ENCODE peak calls at places on chromosome 7, in ten cellular contexts. F is kidney epithelial cell; O is GM06990; X is BE2C; H is fibroblast of pulmonary artery; S is dorsolateral prefrontal cortex; U is HFF-Myc; L is left lung; Y is CD8-positive, alpha-beta T cell; W is astrocyte. C is an unnamed sample.

GRCh38 chr7:19128856-19129255 is 11.4 kb upstream of the TWIST1 start:
- DNase-seq in F (no peak), O (no peak), X (no peak), H (no peak), S (no peak), U (no peak), L (no peak), Y (no peak), W (no peak), C (no peak)

GRCh38 chr7:56046728-56047445 is 4.4 kb downstream of the PSPH start:
- DNase-seq in F (peak; percentile 75), O (no peak), X (no peak), H (peak; percentile 95), S (no peak), U (peak; percentile 74), L (no peak), Y (no peak), W (peak; percentile 95), C (no peak)

GRCh38 chr7:133197972-133198544 is 54.8 kb upstream of the EXOC4 start:
- DNase-seq in F (no peak), O (no peak), X (no peak), H (no peak), S (no peak), U (no peak), L (no peak), Y (no peak), W (no peak), C (no peak)

GRCh38 chr7:28840515-28841125 is 117.5 kb downstream of the TRIL start:
- DNase-seq in F (no peak), O (no peak), X (no peak), H (peak; percentile 20), S (no peak), U (no peak), L (no peak), Y (no peak), W (no peak), C (peak; percentile 3)

GRCh38 chr7:148110097-148110868 is 480.3 kb upstream of the C7orf33 start:
- DNase-seq in F (peak; percentile 14), O (no peak), X (no peak), H (no peak), S (no peak), U (no peak), L (no peak), Y (no peak), W (no peak), C (peak; percentile 37)

GRCh38 chr7:134375206-134375605 is 58.5 kb upstream of the SLC35B4 start:
- DNase-seq in F (no peak), O (no peak), X (no peak), H (no peak), S (no peak), U (no peak), L (no peak), Y (no peak), W (no peak), C (no peak)

GRCh38 chr7:148661471-148661870 is 37.2 kb upstream of the CUL1 start:
- DNase-seq in F (no peak), O (no peak), X (no peak), H (no peak), S (no peak), U (no peak), L (no peak), Y (no peak), W (no peak), C (no peak)

GRCh38 chr7:102469972-102470825 is 5.4 kb downstream of the LRWD1 start:
- DNase-seq in F (no peak), O (peak; percentile 13), X (peak; percentile 13), H (no peak), S (no peak), U (no peak), L (peak; percentile 60), Y (no peak), W (no peak), C (no peak)

GRCh38 chr7:110595694-110596093 is 495.2 kb upstream of the LRRN3 start:
- DNase-seq in F (no peak), O (no peak), X (no peak), H (no peak), S (no peak), U (no peak), L (no peak), Y (no peak), W (no peak), C (no peak)

GRCh38 chr7:17495655-17496396 is 197.4 kb downstream of the AHR start:
- DNase-seq in F (no peak), O (no peak), X (no peak), H (no peak), S (no peak), U (no peak), L (no peak), Y (no peak), W (no peak), C (no peak)

GRCh38 chr7:6157685-6158423 is 114.6 kb downstream of the CYTH3 start:
- DNase-seq in F (no peak), O (no peak), X (no peak), H (no peak), S (no peak), U (no peak), L (no peak), Y (no peak), W (no peak), C (no peak)

GRCh38 chr7:130463553-130464434 is 23.0 kb upstream of the CEP41 start:
- DNase-seq in F (no peak), O (no peak), X (no peak), H (no peak), S (no peak), U (no peak), L (no peak), Y (no peak), W (no peak), C (no peak)

GRCh38 chr7:16644624-16644986 is 949 bp downstream of the ANKMY2 start:
- DNase-seq in F (no peak), O (peak; percentile 13), X (peak; percentile 26), H (peak; percentile 33), S (peak; percentile 52), U (no peak), L (peak; percentile 86), Y (peak; percentile 46), W (peak; percentile 36), C (no peak)

GRCh38 chr7:106282374-106282773 is 2.4 kb downstream of the NAMPT start:
- DNase-seq in F (no peak), O (no peak), X (no peak), H (peak; percentile 66), S (no peak), U (no peak), L (no peak), Y (no peak), W (no peak), C (no peak)

GRCh38 chr7:106282852-106283251 is 1.9 kb downstream of the NAMPT start:
- DNase-seq in F (no peak), O (no peak), X (no peak), H (peak; percentile 45), S (no peak), U (no peak), L (no peak), Y (no peak), W (no peak), C (no peak)

GRCh38 chr7:106281919-106282318 is 2.9 kb downstream of the NAMPT start:
- DNase-seq in F (no peak), O (no peak), X (no peak), H (peak; percentile 47), S (no peak), U (no peak), L (no peak), Y (no peak), W (no peak), C (no peak)

GRCh38 chr7:106279425-106280182 is 5.2 kb downstream of the NAMPT start:
- DNase-seq in F (no peak), O (no peak), X (no peak), H (peak; percentile 63), S (no peak), U (no peak), L (no peak), Y (no peak), W (no peak), C (no peak)

DNA sequence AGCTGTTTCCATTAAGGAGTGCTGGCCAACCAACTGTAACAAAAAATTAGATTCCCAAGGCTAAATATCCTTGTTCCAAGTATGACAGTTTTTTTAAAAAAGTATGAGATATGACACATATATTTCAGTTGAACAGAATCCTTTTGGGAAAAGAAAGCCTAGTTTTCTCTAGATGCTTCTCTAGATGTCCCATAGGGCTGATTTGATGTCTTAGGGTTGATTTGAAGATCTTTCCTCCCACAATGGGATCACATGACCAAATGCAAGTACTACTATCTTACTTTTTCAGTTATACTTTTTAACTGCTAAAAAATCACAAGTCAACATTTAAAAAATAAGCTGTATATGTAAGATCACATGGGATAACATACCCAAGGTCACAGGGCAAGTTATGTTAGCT is 3.7 kb downstream of the NAMPT start:
- DNase-seq in F (no peak), O (no peak), X (no peak), H (no peak), S (no peak), U (no peak), L (no peak), Y (no peak), W (no peak), C (no peak)
- H3K4me3 ChIP-seq in F (no peak overlapping the region), O (no peak overlapping the region), X (no peak overlapping the region), H (peak overlapping the region; percentile 72), S (no peak overlapping the region), U (no peak overlapping the region), L (peak overlapping the region; percentile 77), Y (no peak overlapping the region), W (no peak overlapping the region), C (no peak overlapping the region)

GRCh38 chr7:98213874-98214810 is 2.9 kb downstream of the BHLHA15 start:
- DNase-seq in F (no peak), O (no peak), X (no peak), H (no peak), S (no peak), U (no peak), L (peak; percentile 79), Y (no peak), W (no peak), C (peak; percentile 66)
- TF ChIP-seq CTCF in F (no peak), O (no peak), X (no peak), H (no peak), S (no peak), U (no peak), L (no peak), Y (no peak), W (no peak), C (no peak)

DNA sequence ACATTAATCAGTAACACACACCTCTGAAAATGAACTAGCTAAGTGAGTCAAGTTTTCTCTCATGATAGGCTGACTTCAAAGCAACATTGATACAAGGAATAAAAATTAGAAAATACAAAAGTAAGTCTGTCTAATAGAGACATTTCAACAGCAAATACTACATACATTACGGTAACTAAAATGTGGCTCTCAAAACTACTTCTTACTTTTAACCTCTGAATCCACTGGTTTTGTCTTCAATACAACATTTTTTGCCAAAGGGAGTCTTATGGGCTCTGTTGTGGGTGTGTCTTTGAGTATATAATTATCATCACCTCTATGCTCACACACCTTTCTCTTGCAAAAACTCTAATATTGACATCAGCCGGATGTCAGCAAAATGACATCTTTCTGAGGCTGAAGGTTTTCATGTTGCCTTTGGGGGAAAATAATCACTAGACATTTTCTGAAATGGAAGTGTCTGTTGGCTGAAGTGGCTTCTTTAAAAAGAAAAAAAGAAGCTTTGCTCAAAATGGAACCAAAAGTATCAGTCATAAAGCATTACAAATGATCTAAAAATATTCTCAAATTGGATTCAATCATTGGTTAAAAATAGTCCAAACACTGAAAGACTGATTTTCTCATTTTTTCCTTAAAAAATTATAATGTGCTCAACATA is 41.8 kb upstream of the FAM133B start:
- DNase-seq in F (no peak), O (no peak), X (no peak), H (no peak), S (no peak), U (no peak), L (no peak), Y (no peak), W (no peak), C (no peak)
- H3K4me3 ChIP-seq in F (no peak overlapping the region), O (peak overlapping the region; percentile 10), X (no peak overlapping the region), H (no peak overlapping the region), S (no peak overlapping the region), U (no peak overlapping the region), L (no peak overlapping the region), Y (no peak overlapping the region), W (no peak overlapping the region), C (no peak overlapping the region)

GRCh38 chr7:92729172-92729571 is 107.2 kb downstream of the CDK6 start:
- DNase-seq in F (no peak), O (no peak), X (no peak), H (no peak), S (no peak), U (no peak), L (no peak), Y (no peak), W (no peak), C (no peak)
- TF ChIP-seq CTCF in F (no peak), O (no peak), X (no peak), H (no peak), S (no peak), U (no peak), L (no peak), Y (no peak), W (no peak), C (no peak)